ENCODE peak calls at places on chromosomes 4 and X, in five cellular contexts. L, Y, D, E and P are unnamed samples.

GRCh38 chr4:7771541-7772507 is 167.8 kb downstream of the AFAP1 start:
- DNase-seq in Y (peak), D (no peak), L (no peak), E (no peak), P (no peak)

GRCh38 chr4:48450740-48451139 is 32.4 kb upstream of the SLC10A4 start:
- DNase-seq in Y (no peak), L (no peak), E (no peak), D (no peak), P (no peak)

GRCh38 chr4:83112678-83113428 is 1.7 kb downstream of the PLAC8 start:
- DNase-seq in L (no peak), E (no peak), D (no peak), Y (peak), P (peak)

GRCh38 chr4:120009731-120010130 is 56.9 kb downstream of the MAD2L1 start:
- DNase-seq in D (no peak), Y (no peak), L (peak), E (no peak), P (peak)

GRCh38 chrX:129931411-129932136 is 25.6 kb downstream of the UTP14A start:
- DNase-seq in D (peak), Y (peak), L (peak), E (peak), P (peak)

GRCh38 chrX:53048169-53049126 is at the start of gene GPR173:
- DNase-seq in L (peak), Y (no peak), E (peak), D (peak), P (peak)

GRCh38 chrX:126165401-126165720 is 728 bp downstream of the DCAF12L2 start:
- DNase-seq in Y (no peak), D (no peak), E (no peak), L (no peak), P (no peak)

GRCh38 chr4:158259955-158260575 is 49.8 kb downstream of the TMEM144 start:
- DNase-seq in E (no peak), L (peak), Y (peak), D (no peak), P (peak)

GRCh38 chr4:150578745-150579470 is 3.0 kb upstream of the MAB21L2 start:
- DNase-seq in Y (no peak), L (no peak), D (no peak), E (no peak), P (peak)